ENCODE peak calls at places on chromosomes 16 and 17, in ten cellular contexts. Q is upper lobe of right lung, L is spleen, A is ovary, W is uterus, Y is right lobe of liver, G is MM.1S, I is tibial nerve, X is left ventricle myocardium inferior, O is H9. P is an unnamed sample. For H3K4me1, the result is how much of the 10 kb centered on the place peaks cover.

GRCh38 chr17:64056269-64057005 is 36.0 kb upstream of the ICAM2 start:
- DNase-seq in Y (no peak), W (no peak), Q (no peak), A (no peak), G (peak), X (no peak), I (no peak), O (peak), L (no peak), P (no peak)

GRCh38 chr17:30323262-30323894 is 10.5 kb downstream of the TMIGD1 start:
- DNase-seq in L (no peak), X (no peak), Y (no peak), O (no peak), Q (no peak), W (no peak), I (no peak), A (no peak), G (no peak), P (no peak)

GRCh38 chr17:55458977-55459376 is 37.3 kb upstream of the MMD start:
- DNase-seq in Q (no peak), A (no peak), G (no peak), I (no peak), O (no peak), X (no peak), Y (no peak), L (no peak), W (no peak), P (no peak)

GRCh38 chr17:32277284-32277683 is 11.7 kb downstream of the RHBDL3 start:
- DNase-seq in L (no peak), W (no peak), G (no peak), O (peak), I (no peak), A (no peak), X (no peak), Y (no peak), Q (no peak), P (no peak)

GRCh38 chr17:64262422-64263260 is at the start of gene TEX2:
- DNase-seq in A (peak), G (peak), Q (peak), L (peak), O (peak), W (peak), I (peak), Y (peak), X (peak), P (no peak)

GRCh38 chr17:3043737-3044365 is 19.6 kb downstream of the OR1D5 start:
- DNase-seq in W (no peak), X (no peak), A (no peak), I (no peak), Y (no peak), O (no peak), G (peak), Q (peak), L (no peak), P (no peak)

GRCh38 chr17:17236295-17237025 is 508 bp downstream of the FLCN start:
- DNase-seq in O (no peak), Y (no peak), G (no peak), L (no peak), X (no peak), Q (no peak), I (no peak), W (peak), A (no peak), P (no peak)

GRCh38 chr17:15349119-15349518 is 7.7 kb upstream of the TEKT3 start:
- DNase-seq in W (no peak), Y (no peak), O (no peak), L (no peak), A (no peak), G (no peak), I (no peak), X (no peak), Q (no peak), P (no peak)

GRCh38 chr17:20728181-20728580 is 148.7 kb downstream of the CDRT15L2 start:
- DNase-seq in L (no peak), W (no peak), I (no peak), A (no peak), X (no peak), G (no peak), Q (no peak), O (no peak), Y (no peak), P (no peak)

GRCh38 chr16:29811896-29812665 is at the start of gene PRRT2:
- DNase-seq in X (peak), Q (no peak), L (peak), W (peak), G (peak), O (peak), I (peak), A (peak), Y (peak), P (no peak)

GRCh38 chr16:29678691-29679267 is at the start of gene QPRT:
- DNase-seq in A (peak), I (no peak), Q (peak), G (no peak), X (peak), O (peak), W (peak), L (no peak), Y (peak), P (no peak)

GRCh38 chr17:4678448-4679026 is 25.4 kb downstream of the PELP1 start:
- DNase-seq in L (no peak), I (no peak), A (no peak), O (no peak), X (no peak), W (no peak), G (no peak), Y (no peak), Q (no peak), P (no peak)

GRCh38 chr16:88999457-89000206 is 22.6 kb upstream of the CBFA2T3 start:
- DNase-seq in A (no peak), L (no peak), Q (no peak), I (no peak), Y (no peak), W (no peak), O (peak), G (no peak), X (no peak), P (no peak)

GRCh38 chr16:88941933-88942909 is 34.8 kb downstream of the CBFA2T3 start:
- DNase-seq in G (no peak), Y (peak), Q (no peak), X (peak), W (no peak), L (peak), O (peak), A (no peak), I (no peak), P (no peak)

GRCh38 chr17:56966277-56966676 is 5.4 kb upstream of the COIL start:
- DNase-seq in G (no peak), O (no peak), A (no peak), Y (no peak), W (no peak), Q (no peak), L (no peak), X (no peak), I (no peak), P (no peak)

GRCh38 chr16:68752602-68753001 is 15.5 kb downstream of the CDH1 start:
- DNase-seq in O (no peak), A (no peak), L (no peak), Y (no peak), G (no peak), Q (no peak), I (no peak), X (no peak), W (no peak), P (no peak)

GRCh38 chr17:14784997-14785696 is 480.0 kb downstream of the PMP22 start:
- DNase-seq in G (peak), I (no peak), Q (no peak), W (no peak), X (no peak), L (peak), A (no peak), O (peak), Y (peak), P (no peak)

GRCh38 chr17:41919165-41919817 is 540 bp upstream of the ACLY start:
- DNase-seq in X (no peak), L (no peak), W (no peak), A (no peak), Y (no peak), O (peak), I (peak), G (no peak), Q (no peak), P (no peak)

GRCh38 chr17:29760279-29760721 is 137.6 kb upstream of the CORO6 start:
- DNase-seq in X (no peak), G (peak), O (no peak), Y (no peak), W (no peak), Q (no peak), L (no peak), A (no peak), I (no peak), P (no peak)

GRCh38 chr17:79836952-79837887 is 2.0 kb downstream of the CBX4 start:
- DNase-seq in Q (peak), I (no peak), W (no peak), X (peak), Y (peak), A (peak), L (peak), G (peak), O (peak), P (peak)

GRCh38 chr16:46884513-46885293 is 541 bp downstream of the GPT2 start:
- DNase-seq in G (peak), W (no peak), O (no peak), I (no peak), A (no peak), Y (peak), L (peak), X (no peak), Q (no peak), P (no peak)

GRCh38 chr17:41965694-41966375 is 760 bp upstream of the CNP start:
- DNase-seq in L (peak), X (peak), G (peak), O (peak), Y (peak), Q (peak), I (no peak), A (peak), W (peak), P (peak)

GRCh38 chr16:2465653-2466415 is 5.3 kb upstream of the NTN3 start:
- DNase-seq in I (no peak), L (no peak), W (no peak), X (no peak), Y (no peak), Q (no peak), O (peak), A (no peak), G (no peak), P (no peak)

GRCh38 chr16:3578610-3579551 is 1.7 kb upstream of the NLRC3 start:
- DNase-seq in Y (no peak), L (peak), X (no peak), G (peak), A (no peak), I (no peak), Q (no peak), W (no peak), O (no peak), P (no peak)

GRCh38 chr17:50845260-50846147 is 10.1 kb downstream of the WFIKKN2 start:
- DNase-seq in L (no peak), Y (no peak), I (no peak), O (peak), X (no peak), G (no peak), W (no peak), A (no peak), Q (no peak), P (no peak)

GRCh38 chr16:84069540-84069939 is 26.9 kb upstream of the SLC38A8 start:
- DNase-seq in Q (no peak), Y (no peak), A (no peak), L (no peak), I (no peak), X (no peak), W (no peak), G (peak), O (no peak), P (no peak)

GRCh38 chr16:84884311-84885023 is 64.7 kb downstream of the CRISPLD2 start:
- DNase-seq in Y (no peak), A (no peak), O (no peak), X (peak), Q (no peak), L (no peak), I (peak), W (no peak), G (no peak), P (peak)

GRCh38 chr16:89565506-89566372 is 5.3 kb downstream of the RPL13 start:
- DNase-seq in Q (peak), L (peak), G (peak), X (peak), A (peak), I (no peak), W (no peak), Y (peak), O (peak), P (no peak)

GRCh38 chr17:28553000-28553505 is 629 bp upstream of the UNC119 start:
- DNase-seq in O (no peak), Q (no peak), X (no peak), A (no peak), Y (no peak), W (no peak), G (no peak), L (peak), I (no peak), P (no peak)

GRCh38 chr17:28554565-28554964 is 2.1 kb upstream of the UNC119 start:
- DNase-seq in W (no peak), L (no peak), G (no peak), O (no peak), Q (no peak), Y (no peak), I (no peak), X (no peak), A (no peak), P (no peak)

GRCh38 chr17:28551421-28552186 is 820 bp downstream of the UNC119 start:
- DNase-seq in G (no peak), A (no peak), X (no peak), Y (no peak), W (no peak), Q (no peak), O (no peak), I (no peak), L (peak), P (no peak)

GRCh38 chr17:28550858-28551257 is 1.6 kb downstream of the UNC119 start:
- DNase-seq in Q (no peak), O (no peak), L (peak), Y (no peak), I (no peak), W (no peak), G (no peak), A (no peak), X (no peak), P (no peak)

GRCh38 chr17:28552201-28552999 is at the start of gene UNC119:
- DNase-seq in G (peak), W (peak), X (peak), Y (peak), Q (peak), A (peak), L (peak), I (peak), O (peak), P (no peak)
- H3K27ac ChIP-seq in G (no peak), W (peak), X (peak), Y (peak), Q (peak), A (peak), L (peak), I (peak), O (no peak), P (peak)

DNA sequence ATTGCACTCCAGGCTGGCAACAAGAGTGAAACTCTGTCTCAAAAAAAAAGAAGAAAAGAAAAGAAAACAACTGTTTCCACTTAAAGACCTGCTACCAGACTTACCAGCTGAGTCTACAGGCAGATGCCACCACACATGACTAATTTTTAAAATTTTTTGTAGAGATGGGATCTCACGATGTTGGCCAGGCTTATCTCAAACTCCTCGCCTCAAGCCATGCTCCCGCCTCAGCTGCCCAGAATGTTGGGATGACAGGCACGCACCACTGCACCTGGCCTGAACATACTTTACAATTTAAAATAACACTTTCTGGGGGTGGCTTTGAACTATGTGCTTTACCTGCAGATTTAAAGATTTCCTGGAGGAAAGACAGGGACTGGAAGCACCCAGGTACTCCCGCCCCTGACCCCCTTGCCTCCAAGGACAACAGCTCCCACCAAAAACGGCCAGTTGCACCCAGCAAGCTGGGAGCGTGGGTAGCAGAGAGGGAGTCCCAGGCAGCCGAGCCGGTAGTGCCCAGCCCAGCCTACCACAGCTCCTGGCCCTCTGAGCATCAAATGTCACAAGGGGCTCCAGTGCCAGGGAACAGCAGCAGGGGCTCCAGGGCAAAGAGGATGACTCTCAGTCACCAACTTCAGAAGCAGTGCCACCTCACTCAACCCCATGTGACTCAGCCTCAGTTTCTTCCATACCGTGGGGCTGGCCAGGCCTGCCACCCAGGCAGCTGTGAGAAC is 262.9 kb downstream of the PARN start:
- DNase-seq in O (no peak), G (no peak), W (no peak), A (no peak), I (no peak), Q (no peak), Y (no peak), X (no peak), L (no peak), P (no peak)
- H3K4me1 ChIP-seq in O (under half), G (under half), W (under half), A (under half), I (under half), Q (under half), Y (under half), X (under half), L (under half), P (under half)

GRCh38 chr17:65531508-65532431 is 29.7 kb downstream of the AXIN2 start:
- DNase-seq in X (peak), W (peak), I (no peak), A (peak), L (peak), O (no peak), G (no peak), Y (no peak), Q (peak), P (peak)
- TF ChIP-seq CTCF in X (peak), W (no peak), I (no peak), A (no peak), L (no peak), O (peak), G (no peak), Y (peak), Q (no peak), P (peak)

GRCh38 chr16:10868089-10868488 is 8.9 kb upstream of the CIITA start:
- DNase-seq in G (peak), O (no peak), Q (peak), Y (no peak), X (no peak), A (no peak), L (peak), I (no peak), W (no peak), P (no peak)

GRCh38 chr16:10868562-10869469 is 8.2 kb upstream of the CIITA start:
- DNase-seq in Y (peak), A (no peak), Q (peak), X (peak), I (no peak), G (peak), W (peak), O (no peak), L (peak), P (no peak)

GRCh38 chr16:10867199-10867598 is 9.8 kb upstream of the CIITA start:
- DNase-seq in A (no peak), Y (no peak), L (no peak), I (no peak), O (no peak), G (no peak), W (no peak), X (no peak), Q (no peak), P (no peak)

GRCh38 chr16:10870137-10870776 is 6.7 kb upstream of the CIITA start:
- DNase-seq in Y (no peak), G (no peak), L (no peak), X (no peak), W (no peak), O (no peak), A (no peak), I (no peak), Q (no peak), P (no peak)

DNA sequence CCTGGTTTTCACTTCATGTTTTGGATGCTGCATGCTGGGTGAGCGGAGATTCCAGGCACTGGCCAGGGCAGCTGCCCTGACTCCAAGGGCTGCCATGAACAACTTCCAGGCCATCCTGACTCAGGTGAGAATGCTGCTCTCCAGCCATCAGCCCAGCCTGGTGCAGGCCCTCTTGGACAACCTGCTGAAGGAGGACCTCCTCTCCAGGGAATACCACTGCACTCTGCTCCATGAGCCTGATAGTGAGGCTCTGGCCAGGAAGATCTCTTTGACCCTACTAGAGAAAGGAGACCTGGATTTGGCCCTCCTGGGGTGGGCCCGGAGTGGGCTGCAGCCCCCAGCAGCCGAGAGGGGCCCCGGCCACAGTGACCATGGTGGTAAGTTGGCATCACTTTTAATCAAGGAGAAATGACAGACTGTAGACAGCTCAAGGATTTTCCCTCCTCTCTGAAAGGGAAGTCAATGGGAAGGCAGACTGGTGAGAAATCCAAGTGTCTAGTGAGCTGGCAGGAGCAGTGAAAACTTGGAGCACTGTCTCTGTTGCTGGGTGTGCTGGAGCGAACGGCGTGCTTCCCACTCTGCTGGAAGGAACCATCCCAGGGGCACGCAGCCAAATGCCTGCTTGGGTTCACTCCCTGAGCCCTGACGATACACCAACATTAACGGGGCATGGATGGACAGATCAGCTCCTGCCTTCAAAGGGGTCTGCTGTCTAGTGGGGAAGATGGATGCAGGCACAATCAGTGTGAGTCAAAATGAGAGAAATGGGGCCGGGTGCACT is 10.6 kb upstream of the CIITA start:
- DNase-seq in I (no peak), Y (no peak), W (no peak), X (peak), G (no peak), L (no peak), A (no peak), Q (no peak), O (no peak), P (no peak)
- H3K27ac ChIP-seq in I (peak), Y (no peak), W (no peak), X (peak), G (no peak), L (peak), A (no peak), Q (peak), O (no peak), P (no peak)

GRCh38 chr17:2012499-2012898 is 12.6 kb downstream of the RTN4RL1 start:
- DNase-seq in X (no peak), G (no peak), I (no peak), O (no peak), A (no peak), Q (no peak), L (no peak), Y (no peak), W (no peak), P (no peak)
- H3K4me1 ChIP-seq in X (under half), G (under half), I (under half), O (under half), A (under half), Q (under half), L (under half), Y (under half), W (under half), P (under half)

P was measured in right atrium auricular region.